ENCODE peak calls at places on chromosomes 12 and 14, in seven cellular contexts. W is transverse colon, J is BJ, M is coronary artery, S is IMR-90, X is uterus, T is fibroblast of pulmonary artery. K is an unnamed sample.

GRCh38 chr12:12606793-12607589 is 4.7 kb upstream of the CREBL2 start:
- DNase-seq in X (no peak), M (no peak), J (peak), W (no peak), S (peak), T (peak), K (peak)

GRCh38 chr14:65860956-65861631 is 448.6 kb downstream of the FUT8 start:
- DNase-seq in W (no peak), J (no peak), S (no peak), M (no peak), T (no peak), X (no peak), K (no peak)

GRCh38 chr12:105601158-105601557 is 270.7 kb downstream of the C12orf75 start:
- DNase-seq in X (no peak), W (no peak), S (peak), J (peak), M (no peak), T (no peak), K (no peak)

GRCh38 chr14:68359862-68360552 is 432.9 kb downstream of the ZFP36L1 start:
- DNase-seq in T (peak), J (peak), S (no peak), M (no peak), W (peak), X (peak), K (no peak)

GRCh38 chr12:106267535-106267934 is 19.7 kb upstream of the CKAP4 start:
- DNase-seq in S (no peak), M (no peak), J (no peak), W (no peak), T (no peak), X (no peak), K (no peak)

GRCh38 chr14:49506650-49507049 is 79.5 kb downstream of the RPS29 start:
- DNase-seq in M (no peak), T (no peak), X (no peak), W (no peak), S (no peak), J (no peak), K (no peak)

GRCh38 chr12:26195250-26195640 is at the start of gene SSPN:
- DNase-seq in W (peak), M (peak), S (peak), X (peak), T (peak), J (peak), K (no peak)

GRCh38 chr12:106171117-106171750 is 32.5 kb upstream of the NUAK1 start:
- DNase-seq in W (no peak), X (no peak), J (no peak), M (no peak), T (no peak), S (peak), K (no peak)

GRCh38 chr14:57834961-57835360 is 30.9 kb downstream of the SLC35F4 start:
- DNase-seq in S (no peak), M (no peak), X (no peak), T (no peak), W (no peak), J (no peak), K (no peak)

GRCh38 chr12:105640780-105641179 is 310.3 kb downstream of the C12orf75 start:
- DNase-seq in J (no peak), T (no peak), W (no peak), X (no peak), S (no peak), M (no peak), K (no peak)

GRCh38 chr12:34399631-34400422 is 377.5 kb downstream of the ALG10 start:
- DNase-seq in M (peak), W (peak), X (peak), T (no peak), J (no peak), S (no peak), K (no peak)

GRCh38 chr12:19288603-19289244 is 150.6 kb upstream of the AEBP2 start:
- DNase-seq in X (no peak), M (no peak), T (peak), S (peak), J (no peak), W (no peak), K (no peak)

GRCh38 chr12:95141305-95141704 is 67.9 kb upstream of the NR2C1 start:
- DNase-seq in S (no peak), X (no peak), M (no peak), T (no peak), W (no peak), J (no peak), K (no peak)

GRCh38 chr14:61482348-61483206 is 161.2 kb downstream of the PRKCH start:
- DNase-seq in M (no peak), W (no peak), T (no peak), S (no peak), X (no peak), J (no peak), K (no peak)

GRCh38 chr14:104729835-104730181 is 5.8 kb downstream of the ADSS1 start:
- DNase-seq in J (no peak), T (no peak), M (no peak), X (no peak), S (no peak), W (no peak), K (no peak)

GRCh38 chr12:121184425-121184824 is 25.5 kb upstream of the P2RX4 start:
- DNase-seq in J (no peak), W (no peak), T (no peak), M (no peak), X (no peak), S (no peak), K (no peak)

GRCh38 chr12:1122803-1123202 is 131.8 kb downstream of the ERC1 start:
- DNase-seq in W (no peak), X (no peak), T (peak), M (no peak), S (no peak), J (no peak), K (no peak)

GRCh38 chr12:60494249-60494648 is 898.4 kb downstream of the SLC16A7 start:
- DNase-seq in M (no peak), W (no peak), X (no peak), T (peak), S (peak), J (peak), K (no peak)

GRCh38 chr14:73258076-73258475 is 20.8 kb downstream of the PAPLN start:
- DNase-seq in M (no peak), W (no peak), X (no peak), S (no peak), T (no peak), J (no peak), K (no peak)

GRCh38 chr12:569803-570236 is 93.4 kb downstream of the NINJ2 start:
- DNase-seq in M (peak), S (peak), T (peak), X (peak), J (no peak), W (peak), K (no peak)

GRCh38 chr14:91245029-91245428 is 525 bp upstream of the GPR68 start:
- DNase-seq in M (no peak), W (peak), X (no peak), T (no peak), J (no peak), S (no peak), K (no peak)

GRCh38 chr12:85530486-85530885 is 250.5 kb downstream of the ALX1 start:
- DNase-seq in W (peak), M (no peak), T (no peak), S (no peak), J (no peak), X (no peak), K (no peak)

GRCh38 chr14:89212386-89213235 is 204.4 kb downstream of the FOXN3 start:
- DNase-seq in X (no peak), J (no peak), M (no peak), S (no peak), W (no peak), T (no peak), K (no peak)

GRCh38 chr14:91899213-91899612 is 31.9 kb upstream of the TC2N start:
- DNase-seq in X (no peak), W (no peak), S (no peak), M (no peak), T (no peak), J (no peak), K (no peak)

GRCh38 chr12:81896771-81897170 is 137.6 kb upstream of the PPFIA2 start:
- DNase-seq in X (no peak), T (no peak), J (no peak), M (no peak), W (no peak), S (no peak), K (no peak)

GRCh38 chr12:91991397-91992187 is 154.1 kb downstream of the BTG1 start:
- DNase-seq in J (no peak), X (no peak), S (no peak), M (no peak), W (no peak), T (peak), K (no peak)

GRCh38 chr14:106308839-106309389 is 782.5 kb downstream of the TMEM121 start:
- DNase-seq in M (no peak), J (no peak), X (no peak), S (no peak), T (no peak), W (peak), K (no peak)

GRCh38 chr14:50864911-50865310 is 6.9 kb upstream of the ABHD12B start:
- DNase-seq in J (no peak), W (no peak), T (no peak), S (no peak), X (no peak), M (no peak), K (no peak)

GRCh38 chr14:81385824-81386223 is 14.3 kb downstream of the STON2 start:
- DNase-seq in J (no peak), M (no peak), X (no peak), S (no peak), W (no peak), T (no peak), K (no peak)

GRCh38 chr14:40199101-40199500 is 766.9 kb upstream of the FBXO33 start:
- DNase-seq in T (no peak), J (no peak), X (no peak), W (no peak), M (no peak), S (no peak), K (no peak)

GRCh38 chr14:68263563-68264350 is 444.2 kb downstream of the RAD51B start:
- DNase-seq in J (no peak), T (no peak), M (no peak), X (no peak), S (peak), W (no peak), K (no peak)

GRCh38 chr12:124359671-124360581 is 65.0 kb downstream of the RFLNA start:
- DNase-seq in T (peak), X (peak), S (no peak), W (peak), J (no peak), M (peak), K (no peak)

GRCh38 chr12:124364543-124364942 is 69.7 kb downstream of the RFLNA start:
- DNase-seq in W (no peak), J (no peak), S (no peak), X (no peak), T (no peak), M (no peak), K (no peak)

GRCh38 chr12:124361074-124361965 is 66.4 kb downstream of the RFLNA start:
- DNase-seq in J (no peak), W (peak), S (no peak), T (no peak), X (no peak), M (no peak), K (no peak)

GRCh38 chr12:124363376-124363965 is 68.6 kb downstream of the RFLNA start:
- DNase-seq in J (no peak), W (no peak), X (no peak), M (no peak), S (no peak), T (no peak), K (no peak)

GRCh38 chr12:124361996-124362395 is 67.1 kb downstream of the RFLNA start:
- DNase-seq in S (no peak), T (no peak), J (no peak), M (no peak), X (no peak), W (no peak), K (no peak)
- TF ChIP-seq CTCF in S (no peak), T (no peak), J (no peak), M (no peak), X (no peak), W (no peak), K (no peak)

DNA sequence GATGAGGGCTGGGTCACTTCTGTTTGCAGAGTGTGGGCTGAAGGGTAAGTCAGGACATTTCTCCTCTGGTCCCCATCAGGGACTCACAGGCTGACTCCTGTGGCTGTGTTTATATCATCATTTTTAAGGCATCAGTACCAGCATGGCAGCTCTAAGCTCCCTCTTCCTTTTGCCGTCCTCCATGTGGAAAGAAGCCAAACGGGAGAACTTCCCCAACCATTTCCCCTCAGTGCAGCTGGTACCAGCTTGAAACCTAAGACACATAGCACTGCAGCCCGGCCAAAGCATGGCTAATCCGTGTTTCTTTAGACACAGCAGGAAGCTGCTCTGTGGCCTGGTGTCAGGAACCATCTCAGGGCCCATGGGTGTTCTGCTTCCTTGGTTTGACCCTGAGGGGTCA is 31.9 kb upstream of the ATP2A2 start:
- DNase-seq in S (peak), X (no peak), J (no peak), T (no peak), M (no peak), W (no peak), K (no peak)
- H3K4me3 ChIP-seq in S (no peak), X (no peak), J (no peak), T (no peak), M (no peak), W (no peak), K (no peak)

GRCh38 chr14:94051779-94052178 is 25.6 kb downstream of the OTUB2 start:
- DNase-seq in T (no peak), W (no peak), J (no peak), M (peak), S (no peak), X (no peak), K (no peak)

GRCh38 chr14:94052662-94053061 is 26.5 kb downstream of the OTUB2 start:
- DNase-seq in W (no peak), T (no peak), S (no peak), X (no peak), M (no peak), J (no peak), K (no peak)

GRCh38 chr14:94050231-94050880 is 24.2 kb downstream of the OTUB2 start:
- DNase-seq in X (no peak), M (peak), W (no peak), J (no peak), T (no peak), S (no peak), K (peak)

GRCh38 chr14:94049625-94050023 is 23.5 kb downstream of the OTUB2 start:
- DNase-seq in T (no peak), W (no peak), S (no peak), M (peak), X (no peak), J (no peak), K (no peak)

DNA sequence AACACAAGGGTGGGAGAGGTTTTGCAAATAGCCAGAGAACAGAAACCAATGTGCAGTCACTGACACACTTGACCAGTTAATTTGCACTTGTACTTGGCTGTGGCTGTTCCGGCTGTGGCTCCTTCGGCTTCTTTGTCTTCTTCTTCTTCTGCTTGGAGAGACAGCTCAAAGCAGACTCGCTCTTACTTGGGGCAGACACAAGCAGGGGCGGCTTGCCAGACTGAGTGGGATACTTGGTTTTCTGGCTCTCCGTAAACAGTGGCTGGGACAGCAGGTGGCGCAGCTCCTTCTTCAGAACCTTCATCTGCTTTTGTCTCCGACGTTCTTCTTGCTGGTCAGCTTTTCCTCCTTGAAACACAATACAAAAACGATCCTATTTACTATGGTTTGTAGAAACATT is 25.0 kb downstream of the OTUB2 start:
- DNase-seq in S (peak), M (peak), X (peak), T (peak), W (peak), J (no peak), K (peak)
- TF ChIP-seq CTCF in S (peak), M (no peak), X (peak), T (peak), W (peak), J (peak), K (peak)

GRCh38 chr12:122412851-122413433 is 9.5 kb downstream of the CLIP1 start:
- DNase-seq in M (no peak), T (no peak), W (no peak), J (no peak), X (no peak), S (no peak), K (no peak)
- H3K4me3 ChIP-seq in M (no peak), T (no peak), W (no peak), J (no peak), X (no peak), S (no peak), K (no peak)

K was measured in epithelial cell of proximal tubule.